ENCODE peak calls at places on chromosome X, in seven cellular contexts. One of them, this sample, is unnamed.

GRCh38 chrX:12304261-12304660 is 166.0 kb downstream of the FRMPD4 start:
- DNase-seq in tibial nerve: no peak
- DNase-seq in psoas muscle: no peak
- DNase-seq in iPS DF 6.9: no peak
- DNase-seq in choroid plexus epithelial cell: no peak
- DNase-seq in breast epithelium: no peak
- DNase-seq in A673: peak
- DNase-seq in this sample: no peak

GRCh38 chrX:16828126-16828908 is 41.8 kb downstream of the RBBP7 start:
- DNase-seq in tibial nerve: peak
- DNase-seq in breast epithelium: no peak
- DNase-seq in psoas muscle: no peak
- DNase-seq in A673: peak
- DNase-seq in choroid plexus epithelial cell: peak
- DNase-seq in iPS DF 6.9: no peak
- DNase-seq in this sample: peak

GRCh38 chrX:12771445-12772069 is 19.7 kb upstream of the PRPS2 start:
- DNase-seq in breast epithelium: no peak
- DNase-seq in iPS DF 6.9: peak
- DNase-seq in tibial nerve: peak
- DNase-seq in A673: peak
- DNase-seq in psoas muscle: peak
- DNase-seq in choroid plexus epithelial cell: peak
- DNase-seq in this sample: no peak

GRCh38 chrX:16852617-16853179 is 17.5 kb downstream of the RBBP7 start:
- DNase-seq in A673: no peak
- DNase-seq in tibial nerve: no peak
- DNase-seq in psoas muscle: no peak
- DNase-seq in breast epithelium: no peak
- DNase-seq in iPS DF 6.9: no peak
- DNase-seq in choroid plexus epithelial cell: no peak
- DNase-seq in this sample: no peak

GRCh38 chrX:153973127-153974002 is 811 bp downstream of the TMEM187 start:
- DNase-seq in tibial nerve: no peak
- DNase-seq in A673: no peak
- DNase-seq in choroid plexus epithelial cell: peak
- DNase-seq in iPS DF 6.9: no peak
- DNase-seq in breast epithelium: no peak
- DNase-seq in psoas muscle: peak
- DNase-seq in this sample: peak

GRCh38 chrX:55710701-55711100 is 6.8 kb upstream of the RRAGB start:
- DNase-seq in psoas muscle: no peak
- DNase-seq in breast epithelium: no peak
- DNase-seq in iPS DF 6.9: no peak
- DNase-seq in tibial nerve: no peak
- DNase-seq in choroid plexus epithelial cell: peak
- DNase-seq in A673: peak
- DNase-seq in this sample: peak

GRCh38 chrX:134801267-134801666 is 143.0 kb upstream of the PLAC1 start:
- DNase-seq in choroid plexus epithelial cell: no peak
- DNase-seq in A673: peak
- DNase-seq in tibial nerve: no peak
- DNase-seq in iPS DF 6.9: no peak
- DNase-seq in psoas muscle: no peak
- DNase-seq in breast epithelium: no peak
- DNase-seq in this sample: no peak

GRCh38 chrX:107748490-107748889 is 27.1 kb downstream of the TSC22D3 start:
- DNase-seq in choroid plexus epithelial cell: no peak
- DNase-seq in A673: no peak
- DNase-seq in tibial nerve: no peak
- DNase-seq in psoas muscle: no peak
- DNase-seq in breast epithelium: no peak
- DNase-seq in iPS DF 6.9: no peak
- DNase-seq in this sample: no peak

GRCh38 chrX:153460826-153461225 is 9.6 kb downstream of the HAUS7 start:
- DNase-seq in breast epithelium: no peak
- DNase-seq in psoas muscle: peak
- DNase-seq in tibial nerve: no peak
- DNase-seq in choroid plexus epithelial cell: peak
- DNase-seq in iPS DF 6.9: no peak
- DNase-seq in A673: peak
- DNase-seq in this sample: peak

GRCh38 chrX:2609431-2610238 is 81.5 kb upstream of the CD99 start:
- DNase-seq in A673: peak
- DNase-seq in psoas muscle: no peak
- DNase-seq in choroid plexus epithelial cell: peak
- DNase-seq in iPS DF 6.9: no peak
- DNase-seq in tibial nerve: no peak
- DNase-seq in breast epithelium: no peak
- DNase-seq in this sample: peak

GRCh38 chrX:13015536-13016236 is 28.7 kb downstream of the FAM9C start:
- DNase-seq in choroid plexus epithelial cell: peak
- DNase-seq in tibial nerve: no peak
- DNase-seq in A673: no peak
- DNase-seq in iPS DF 6.9: no peak
- DNase-seq in breast epithelium: no peak
- DNase-seq in psoas muscle: no peak
- DNase-seq in this sample: no peak

GRCh38 chrX:139844163-139844562 is 88.7 kb downstream of the ATP11C start:
- DNase-seq in breast epithelium: no peak
- DNase-seq in tibial nerve: no peak
- DNase-seq in A673: no peak
- DNase-seq in choroid plexus epithelial cell: no peak
- DNase-seq in iPS DF 6.9: no peak
- DNase-seq in psoas muscle: no peak
- DNase-seq in this sample: peak

GRCh38 chrX:44432641-44433040 is 89.2 kb upstream of the EFHC2 start:
- DNase-seq in breast epithelium: no peak
- DNase-seq in iPS DF 6.9: peak
- DNase-seq in choroid plexus epithelial cell: peak
- DNase-seq in tibial nerve: no peak
- DNase-seq in A673: peak
- DNase-seq in psoas muscle: no peak
- DNase-seq in this sample: peak

GRCh38 chrX:132561483-132561882 is 72.6 kb upstream of the MBNL3 start:
- DNase-seq in psoas muscle: no peak
- DNase-seq in iPS DF 6.9: no peak
- DNase-seq in choroid plexus epithelial cell: no peak
- DNase-seq in A673: no peak
- DNase-seq in tibial nerve: no peak
- DNase-seq in breast epithelium: no peak
- DNase-seq in this sample: peak

GRCh38 chrX:78111140-78111931 is 7.3 kb downstream of the PGK1 start:
- DNase-seq in psoas muscle: no peak
- DNase-seq in iPS DF 6.9: no peak
- DNase-seq in choroid plexus epithelial cell: no peak
- DNase-seq in tibial nerve: no peak
- DNase-seq in breast epithelium: no peak
- DNase-seq in A673: no peak
- DNase-seq in this sample: no peak

GRCh38 chrX:1462596-1463251 is 10.0 kb upstream of the ASMTL start:
- DNase-seq in psoas muscle: no peak
- DNase-seq in breast epithelium: no peak
- DNase-seq in choroid plexus epithelial cell: peak
- DNase-seq in A673: no peak
- DNase-seq in iPS DF 6.9: no peak
- DNase-seq in tibial nerve: no peak
- DNase-seq in this sample: peak

GRCh38 chrX:93637591-93637990 is 35.8 kb downstream of the NAP1L3 start:
- DNase-seq in psoas muscle: no peak
- DNase-seq in A673: no peak
- DNase-seq in breast epithelium: no peak
- DNase-seq in tibial nerve: no peak
- DNase-seq in iPS DF 6.9: no peak
- DNase-seq in choroid plexus epithelial cell: no peak
- DNase-seq in this sample: no peak

GRCh38 chrX:66328950-66329596 is 165.0 kb downstream of the HEPH start:
- DNase-seq in iPS DF 6.9: no peak
- DNase-seq in choroid plexus epithelial cell: no peak
- DNase-seq in tibial nerve: no peak
- DNase-seq in A673: no peak
- DNase-seq in breast epithelium: no peak
- DNase-seq in psoas muscle: peak
- DNase-seq in this sample: no peak

GRCh38 chrX:34778961-34779360 is 121.9 kb upstream of the TMEM47 start:
- DNase-seq in iPS DF 6.9: no peak
- DNase-seq in A673: peak
- DNase-seq in breast epithelium: no peak
- DNase-seq in choroid plexus epithelial cell: peak
- DNase-seq in psoas muscle: no peak
- DNase-seq in tibial nerve: no peak
- DNase-seq in this sample: peak

GRCh38 chrX:344371-344901 is 25.8 kb upstream of the GTPBP6 start:
- DNase-seq in tibial nerve: no peak
- DNase-seq in choroid plexus epithelial cell: no peak
- DNase-seq in breast epithelium: no peak
- DNase-seq in A673: no peak
- DNase-seq in iPS DF 6.9: no peak
- DNase-seq in psoas muscle: no peak
- DNase-seq in this sample: no peak

GRCh38 chrX:46792826-46793195 is 33.9 kb upstream of the SLC9A7 start:
- DNase-seq in psoas muscle: no peak
- DNase-seq in breast epithelium: no peak
- DNase-seq in choroid plexus epithelial cell: no peak
- DNase-seq in tibial nerve: no peak
- DNase-seq in A673: no peak
- DNase-seq in iPS DF 6.9: no peak
- DNase-seq in this sample: no peak
- H3K4me3 ChIP-seq in psoas muscle: no peak
- H3K4me3 ChIP-seq in breast epithelium: no peak
- H3K4me3 ChIP-seq in choroid plexus epithelial cell: no peak
- H3K4me3 ChIP-seq in tibial nerve: no peak
- H3K4me3 ChIP-seq in A673: peak
- H3K4me3 ChIP-seq in iPS DF 6.9: no peak
- H3K4me3 ChIP-seq in this sample: no peak

GRCh38 chrX:105458846-105459245 is 238.4 kb upstream of the TEX13A start:
- DNase-seq in psoas muscle: no peak
- DNase-seq in choroid plexus epithelial cell: no peak
- DNase-seq in A673: no peak
- DNase-seq in tibial nerve: no peak
- DNase-seq in breast epithelium: no peak
- DNase-seq in iPS DF 6.9: no peak
- DNase-seq in this sample: no peak
- H3K4me3 ChIP-seq in psoas muscle: no peak
- H3K4me3 ChIP-seq in choroid plexus epithelial cell: no peak
- H3K4me3 ChIP-seq in A673: no peak
- H3K4me3 ChIP-seq in tibial nerve: no peak
- H3K4me3 ChIP-seq in breast epithelium: no peak
- H3K4me3 ChIP-seq in iPS DF 6.9: no peak
- H3K4me3 ChIP-seq in this sample: no peak

GRCh38 chrX:20046270-20046669 is 55.4 kb upstream of the BCLAF3 start:
- DNase-seq in tibial nerve: no peak
- DNase-seq in iPS DF 6.9: no peak
- DNase-seq in A673: no peak
- DNase-seq in choroid plexus epithelial cell: no peak
- DNase-seq in breast epithelium: no peak
- DNase-seq in psoas muscle: no peak
- DNase-seq in this sample: peak
- H3K4me3 ChIP-seq in tibial nerve: no peak
- H3K4me3 ChIP-seq in iPS DF 6.9: no peak
- H3K4me3 ChIP-seq in A673: no peak
- H3K4me3 ChIP-seq in choroid plexus epithelial cell: no peak
- H3K4me3 ChIP-seq in breast epithelium: no peak
- H3K4me3 ChIP-seq in psoas muscle: no peak
- H3K4me3 ChIP-seq in this sample: no peak

DNA sequence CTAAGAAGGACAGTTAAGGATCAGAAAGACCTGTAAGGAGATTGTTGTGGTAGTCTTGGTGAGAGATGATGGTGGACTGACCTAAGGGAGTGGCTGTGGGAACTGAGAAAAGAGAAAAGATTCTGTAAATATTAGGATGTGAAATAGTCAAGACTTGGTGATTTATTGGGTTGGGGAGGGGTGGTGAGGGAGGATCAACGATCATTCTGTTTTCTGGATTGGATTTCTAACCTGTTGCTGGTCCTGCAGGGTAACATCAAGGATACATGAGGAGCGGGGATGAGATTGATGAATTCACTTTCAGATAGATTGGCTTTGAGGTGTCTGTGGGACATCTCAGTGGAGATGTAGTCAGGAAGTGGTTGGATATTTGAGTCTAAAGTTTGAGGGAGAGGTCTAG is 1.4 kb downstream of the PIN4 start:
- DNase-seq in choroid plexus epithelial cell: no peak
- DNase-seq in psoas muscle: no peak
- DNase-seq in tibial nerve: no peak
- DNase-seq in breast epithelium: no peak
- DNase-seq in iPS DF 6.9: no peak
- DNase-seq in A673: no peak
- DNase-seq in this sample: no peak
- H3K4me3 ChIP-seq in choroid plexus epithelial cell: no peak
- H3K4me3 ChIP-seq in psoas muscle: peak
- H3K4me3 ChIP-seq in tibial nerve: no peak
- H3K4me3 ChIP-seq in breast epithelium: no peak
- H3K4me3 ChIP-seq in iPS DF 6.9: no peak
- H3K4me3 ChIP-seq in A673: peak
- H3K4me3 ChIP-seq in this sample: no peak

DNA sequence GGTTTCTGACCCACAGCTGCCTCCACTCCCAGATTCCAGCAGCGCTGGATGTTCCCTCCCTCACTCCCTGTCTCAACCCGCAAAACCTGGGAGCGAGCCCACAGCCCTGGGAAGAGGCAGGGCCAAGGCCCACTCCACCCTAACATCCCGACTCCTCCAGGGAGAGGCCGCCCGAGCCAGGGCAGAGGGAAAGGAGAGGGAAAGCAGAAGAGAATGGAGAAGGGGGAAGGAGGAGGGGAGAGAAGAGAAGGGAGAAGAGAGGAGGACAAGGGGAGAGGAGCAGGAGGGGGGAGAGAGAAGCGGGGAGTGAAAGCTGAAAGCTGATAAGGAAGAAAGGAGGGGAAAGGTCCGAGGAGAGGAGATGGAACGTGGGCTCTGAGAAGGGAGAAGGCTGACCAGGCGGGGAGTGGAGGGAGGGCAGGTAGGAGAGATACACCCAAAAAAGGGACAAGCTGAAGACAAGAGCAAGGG is 120.2 kb upstream of the PJA1 start:
- DNase-seq in A673: no peak
- DNase-seq in iPS DF 6.9: no peak
- DNase-seq in breast epithelium: no peak
- DNase-seq in psoas muscle: peak
- DNase-seq in tibial nerve: peak
- DNase-seq in choroid plexus epithelial cell: no peak
- DNase-seq in this sample: peak
- H3K4me3 ChIP-seq in A673: peak
- H3K4me3 ChIP-seq in iPS DF 6.9: peak
- H3K4me3 ChIP-seq in breast epithelium: peak
- H3K4me3 ChIP-seq in psoas muscle: peak
- H3K4me3 ChIP-seq in tibial nerve: peak
- H3K4me3 ChIP-seq in choroid plexus epithelial cell: peak
- H3K4me3 ChIP-seq in this sample: peak

GRCh38 chrX:129777218-129777768 is 2.5 kb upstream of the SASH3 start:
- DNase-seq in breast epithelium: peak
- DNase-seq in iPS DF 6.9: no peak
- DNase-seq in A673: no peak
- DNase-seq in choroid plexus epithelial cell: no peak
- DNase-seq in psoas muscle: peak
- DNase-seq in tibial nerve: no peak
- DNase-seq in this sample: peak
- H3K4me3 ChIP-seq in breast epithelium: no peak
- H3K4me3 ChIP-seq in iPS DF 6.9: no peak
- H3K4me3 ChIP-seq in A673: no peak
- H3K4me3 ChIP-seq in choroid plexus epithelial cell: no peak
- H3K4me3 ChIP-seq in psoas muscle: no peak
- H3K4me3 ChIP-seq in tibial nerve: peak
- H3K4me3 ChIP-seq in this sample: no peak